ENCODE peak calls at places on chromosomes 11 and 22, in four cellular contexts. X is IMR-90, Y is HepG2, T is K562. W is an unnamed sample.

GRCh38 chr11:36141161-36141560 is 148.1 kb downstream of the COMMD9 start:
- DNase-seq in Y (no peak), T (no peak), X (no peak), W (no peak)

GRCh38 chr22:49141761-49142160 is 685.9 kb downstream of the BRD1 start:
- DNase-seq in X (no peak), T (no peak), Y (no peak), W (no peak)

GRCh38 chr11:30586251-30587144 is at the start of gene MPPED2:
- DNase-seq in X (no peak), Y (no peak), T (peak), W (peak)

GRCh38 chr22:44603774-44604173 is 98.2 kb upstream of the PRR5 start:
- DNase-seq in T (no peak), X (no peak), Y (no peak), W (no peak)

GRCh38 chr22:37932401-37932800 is 21.0 kb downstream of the C22orf23 start:
- DNase-seq in T (no peak), Y (no peak), X (no peak), W (no peak)

GRCh38 chr11:68809506-68809905 is 32.2 kb downstream of the CPT1A start:
- DNase-seq in Y (no peak), X (no peak), T (no peak), W (no peak)

GRCh38 chr22:23547818-23548500 is 32.1 kb downstream of the IGLL1 start:
- DNase-seq in Y (no peak), T (no peak), X (no peak), W (no peak)

GRCh38 chr11:113862430-113862829 is 12.9 kb downstream of the USP28 start:
- DNase-seq in T (no peak), Y (peak), X (peak), W (peak)

GRCh38 chr11:32312865-32313403 is 122.4 kb downstream of the WT1 start:
- DNase-seq in T (peak), Y (peak), X (peak), W (peak)

GRCh38 chr22:50260434-50260800 is 1.1 kb downstream of the MAPK12 start:
- DNase-seq in X (no peak), T (no peak), Y (no peak), W (no peak)

GRCh38 chr11:3859373-3859881 is 4.0 kb downstream of the STIM1 start:
- DNase-seq in X (no peak), Y (no peak), T (peak), W (no peak)

GRCh38 chr11:64903291-64903833 is 13.6 kb downstream of the ATG2A start:
- DNase-seq in T (no peak), X (no peak), Y (no peak), W (no peak)

GRCh38 chr11:100356035-100356434 is 331.1 kb upstream of the ARHGAP42 start:
- DNase-seq in T (no peak), Y (no peak), X (no peak), W (no peak)

GRCh38 chr11:2325123-2325522 is 23.3 kb downstream of the TSPAN32 start:
- DNase-seq in Y (no peak), T (no peak), X (no peak), W (no peak)

GRCh38 chr11:114284021-114284420 is 12.2 kb upstream of the NNMT start:
- DNase-seq in Y (no peak), X (no peak), T (no peak), W (no peak)

GRCh38 chr11:69460540-69461257 is 20.8 kb upstream of the LINC01488 start:
- DNase-seq in Y (peak), T (no peak), X (peak), W (peak)

GRCh38 chr11:27385245-27385644 is 22.2 kb upstream of the CCDC34 start:
- DNase-seq in Y (no peak), X (peak), T (no peak), W (peak)

GRCh38 chr11:34184505-34185015 is 79.1 kb downstream of the NAT10 start:
- DNase-seq in Y (no peak), T (no peak), X (no peak), W (no peak)

GRCh38 chr11:9315078-9315688 is 790 bp upstream of the TMEM41B start:
- DNase-seq in Y (no peak), T (no peak), X (peak), W (peak)

GRCh38 chr11:47354913-47355282 is 2.4 kb upstream of the MYBPC3 start:
- DNase-seq in X (no peak), Y (no peak), T (no peak), W (peak)

GRCh38 chr11:16606784-16607674 is 131.4 kb upstream of the C11orf58 start:
- DNase-seq in X (peak), T (peak), Y (no peak), W (no peak)

GRCh38 chr22:12601870-12602779 is 2925.9 kb upstream of the OR11H1 start:
- DNase-seq in Y (peak), X (no peak), T (peak), W (no peak)

GRCh38 chr11:69249086-69249640 is 44.8 kb upstream of the MYEOV start:
- DNase-seq in Y (no peak), T (no peak), X (no peak), W (no peak)

GRCh38 chr11:133265536-133265935 is 266.8 kb downstream of the OPCML start:
- DNase-seq in T (no peak), Y (no peak), X (no peak), W (no peak)

GRCh38 chr22:41619979-41620645 is 731 bp downstream of the DESI1 start:
- DNase-seq in Y (peak), X (no peak), T (no peak), W (no peak)

GRCh38 chr11:129315781-129316579 is 59.7 kb upstream of the BARX2 start:
- DNase-seq in Y (peak), T (no peak), X (no peak), W (no peak)

GRCh38 chr11:96143016-96143670 is 199.9 kb downstream of the MAML2 start:
- DNase-seq in T (no peak), Y (no peak), X (no peak), W (no peak)

GRCh38 chr11:65854871-65855837 is 2.8 kb downstream of the CFL1 start:
- DNase-seq in Y (no peak), X (no peak), T (no peak), W (no peak)

GRCh38 chr22:36293606-36294292 is 40.8 kb downstream of the APOL1 start:
- DNase-seq in Y (no peak), T (no peak), X (no peak), W (no peak)

GRCh38 chr11:125303186-125303585 is 138.6 kb downstream of the PKNOX2 start:
- DNase-seq in X (no peak), T (no peak), Y (no peak), W (no peak)

GRCh38 chr11:41714101-41714500 is 254.6 kb upstream of the LRRC4C start:
- DNase-seq in Y (no peak), T (no peak), X (no peak), W (no peak)

GRCh38 chr22:38657248-38657909 is 941 bp downstream of the CBY1 start:
- DNase-seq in T (no peak), X (no peak), Y (peak), W (no peak)

GRCh38 chr22:32352681-32353080 is 5.0 kb upstream of the RFPL3 start:
- DNase-seq in X (no peak), T (no peak), Y (no peak), W (no peak)

DNA sequence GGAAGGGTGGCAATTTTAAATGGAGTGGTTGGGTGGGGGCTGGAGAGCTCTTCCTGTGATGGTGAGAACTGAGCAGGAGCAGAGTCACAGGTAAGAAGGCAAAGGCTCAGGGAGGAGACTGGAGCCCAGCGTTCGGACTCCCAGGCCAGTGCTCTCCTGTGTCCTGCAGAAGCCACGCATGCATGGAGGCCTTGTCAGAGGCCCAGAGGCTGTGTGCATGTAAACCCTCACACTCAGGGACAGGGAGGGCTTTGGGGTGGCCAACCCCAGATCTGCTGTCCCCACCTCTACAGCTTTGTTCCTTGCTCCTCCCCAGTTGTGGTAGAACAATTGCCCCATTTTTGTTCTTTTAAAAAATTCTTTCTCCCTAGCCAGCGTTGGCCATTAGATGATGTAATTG is 130.4 kb upstream of the PARVA start:
- DNase-seq in T (no peak), X (no peak), Y (no peak), W (no peak)
- TF ChIP-seq MAZ in T (no peak), X (no peak), Y (no peak), W (no peak)

DNA sequence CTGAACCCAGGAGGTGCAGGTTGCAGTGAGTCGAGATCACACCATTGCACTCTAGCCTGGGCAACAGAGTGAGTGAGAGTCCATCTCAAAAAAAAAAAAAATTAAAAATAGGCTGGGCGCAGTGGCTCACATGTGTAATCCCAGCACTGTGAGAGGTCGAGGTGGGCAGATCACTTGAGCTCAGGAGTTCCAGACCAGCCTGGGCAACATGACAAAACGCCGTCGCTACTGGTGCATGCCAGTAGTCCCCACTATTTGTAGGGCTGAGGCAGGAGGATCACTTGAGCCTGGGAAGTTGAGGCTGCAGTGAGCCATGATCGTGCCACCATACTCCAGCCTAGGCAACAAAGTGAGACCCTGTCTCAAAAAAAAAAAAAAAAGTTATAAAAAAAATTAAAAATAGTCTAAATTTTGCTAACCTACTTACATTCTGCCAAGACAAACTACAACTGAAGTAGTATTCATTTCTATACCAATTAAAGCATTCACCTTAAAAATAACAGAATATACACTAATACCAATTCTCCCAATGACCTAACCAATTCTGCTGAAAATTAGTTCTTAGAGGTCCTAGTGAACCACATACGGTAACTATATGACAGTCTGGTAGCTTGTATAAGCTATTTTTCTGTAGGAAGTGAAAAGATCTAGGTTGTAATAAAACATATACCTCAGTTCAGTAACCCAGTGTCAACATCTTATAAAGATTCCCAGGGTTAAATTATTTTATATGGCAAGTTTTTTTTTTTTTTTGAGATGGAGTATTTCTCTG is 7.1 kb downstream of the DDX6 start:
- DNase-seq in Y (no peak), T (no peak), X (no peak), W (no peak)
- TF ChIP-seq MAZ in Y (no peak), T (no peak), X (no peak), W (no peak)

GRCh38 chr11:127971448-127971847 is 615.9 kb downstream of the ETS1 start:
- DNase-seq in Y (no peak), X (no peak), T (no peak), W (no peak)
- TF ChIP-seq MAZ in Y (no peak), X (no peak), T (no peak), W (no peak)

DNA sequence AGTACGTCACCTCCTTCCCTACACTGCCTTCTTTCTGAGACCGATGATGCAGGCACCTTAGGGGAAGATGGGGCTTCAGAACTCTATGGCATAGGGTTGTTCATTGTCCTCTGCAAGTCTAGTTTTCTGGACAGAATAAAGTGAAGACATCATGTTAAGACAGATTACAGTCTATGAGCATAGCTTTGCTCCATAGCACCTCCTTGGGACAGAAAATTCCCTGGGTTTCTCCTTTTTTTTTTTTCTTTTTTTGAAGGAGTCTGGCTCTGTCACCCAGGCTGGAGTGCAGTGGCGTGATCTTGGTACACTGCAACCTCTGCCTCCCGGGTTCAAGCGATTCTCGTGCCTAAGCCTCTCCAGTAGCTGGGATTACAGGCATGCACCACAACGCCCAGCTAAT is 119.8 kb upstream of the CADM1 start:
- DNase-seq in T (no peak), Y (no peak), X (no peak), W (no peak)
- TF ChIP-seq MAZ in T (no peak), Y (no peak), X (no peak), W (no peak)

DNA sequence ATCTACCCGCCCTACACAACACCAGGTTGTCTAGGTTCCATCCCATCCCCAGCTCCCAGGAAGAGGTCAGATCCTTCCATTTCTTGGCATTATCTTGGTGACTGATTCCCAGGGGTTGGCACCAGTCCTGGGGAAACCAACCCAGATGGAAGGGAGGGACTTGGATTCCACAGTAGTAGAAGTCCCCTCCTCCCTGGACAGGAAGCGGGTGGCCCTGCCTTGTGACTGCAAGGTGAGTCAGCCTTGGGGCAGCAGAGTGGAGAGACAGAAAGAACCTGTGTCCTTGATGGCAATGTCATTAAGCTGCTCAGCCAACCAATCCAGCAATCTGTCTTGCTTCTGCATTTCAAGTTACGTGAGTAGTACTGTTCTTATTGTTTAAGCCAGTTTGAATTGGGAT is 26.5 kb downstream of the SYT13 start:
- DNase-seq in X (no peak), T (no peak), Y (peak), W (peak)
- TF ChIP-seq MAZ in X (no peak), T (no peak), Y (no peak), W (no peak)